ENCODE peak calls at places on chromosome 1, in eight cellular contexts. Z is stimulated activated CD8-positive, alpha-beta memory T cell treated with anti-CD3 and anti-CD28 coated beads, Interleukin-15, amount 100 ng/mL, for 24 hours; V is RWPE1; M is dorsolateral prefrontal cortex; A is aorta; H is amniotic stem cell; S is GM04504; E is RPMI8226. D is an unnamed sample.
A peak's percentile ranks its signal among the peaks of the same experiment; 100 is the strongest.

GRCh38 chr1:208101661-208102431 is 142.3 kb downstream of the PLXNA2 start:
- DNase-seq in Z (no peak), V (no peak), M (no peak), A (no peak), H (no peak), S (no peak), E (no peak), D (no peak)

GRCh38 chr1:67137307-67137753 is 2.6 kb upstream of the C1orf141 start:
- DNase-seq in Z (no peak), V (no peak), M (no peak), A (no peak), H (no peak), S (no peak), E (no peak), D (no peak)

GRCh38 chr1:202806845-202807366 is 1.3 kb downstream of the KDM5B start:
- DNase-seq in Z (no peak), V (peak; percentile 52), M (no peak), A (peak; percentile 52), H (no peak), S (no peak), E (no peak), D (no peak)

GRCh38 chr1:94754570-94754969 is 65.6 kb upstream of the SLC44A3 start:
- DNase-seq in Z (no peak), V (no peak), M (no peak), A (no peak), H (no peak), S (no peak), E (no peak), D (no peak)

GRCh38 chr1:65170511-65171142 is 22.6 kb downstream of the AK4 start:
- DNase-seq in Z (no peak), V (no peak), M (no peak), A (peak; percentile 62), H (no peak), S (no peak), E (no peak), D (no peak)

GRCh38 chr1:151905070-151905442 is 4.3 kb downstream of the THEM4 start:
- DNase-seq in Z (no peak), V (no peak), M (no peak), A (no peak), H (no peak), S (no peak), E (no peak), D (no peak)

GRCh38 chr1:154465621-154466020 is 36.4 kb upstream of the TDRD10 start:
- DNase-seq in Z (no peak), V (no peak), M (no peak), A (no peak), H (no peak), S (no peak), E (peak; percentile 33), D (no peak)

GRCh38 chr1:226349081-226349480 is 40.1 kb upstream of the LIN9 start:
- DNase-seq in Z (no peak), V (no peak), M (no peak), A (no peak), H (no peak), S (no peak), E (no peak), D (no peak)

GRCh38 chr1:228214921-228215662 is 7.2 kb downstream of the OBSCN start:
- DNase-seq in Z (no peak), V (no peak), M (no peak), A (no peak), H (no peak), S (no peak), E (no peak), D (no peak)

GRCh38 chr1:226678701-226679100 is 60.4 kb downstream of the ITPKB start:
- DNase-seq in Z (no peak), V (no peak), M (no peak), A (no peak), H (no peak), S (no peak), E (no peak), D (no peak)

GRCh38 chr1:153790996-153791855 is 16.0 kb downstream of the SLC27A3 start:
- DNase-seq in Z (no peak), V (no peak), M (no peak), A (peak; percentile 82), H (peak; percentile 76), S (peak; percentile 77), E (peak; percentile 89), D (no peak)

GRCh38 chr1:65418522-65419185 is 1.8 kb upstream of the LEPR start:
- DNase-seq in Z (no peak), V (no peak), M (no peak), A (no peak), H (no peak), S (no peak), E (no peak), D (no peak)

GRCh38 chr1:168709407-168709891 is 19.6 kb downstream of the DPT start:
- DNase-seq in Z (no peak), V (peak; percentile 50), M (no peak), A (peak; percentile 40), H (no peak), S (peak; percentile 96), E (no peak), D (peak; percentile 67)

GRCh38 chr1:236156512-236157208 is 14.3 kb downstream of the GPR137B start:
- DNase-seq in Z (no peak), V (no peak), M (no peak), A (peak; percentile 85), H (no peak), S (no peak), E (peak; percentile 60), D (no peak)

GRCh38 chr1:102970496-102971078 is 137.7 kb downstream of the COL11A1 start:
- DNase-seq in Z (no peak), V (peak; percentile 41), M (no peak), A (no peak), H (peak; percentile 59), S (peak; percentile 29), E (peak; percentile 59), D (peak; percentile 9)

GRCh38 chr1:192879416-192879815 is 70.6 kb downstream of the RGS2 start:
- DNase-seq in Z (no peak), V (no peak), M (no peak), A (no peak), H (no peak), S (no peak), E (no peak), D (no peak)

GRCh38 chr1:47002211-47002610 is 21.3 kb upstream of the CYP4X1 start:
- DNase-seq in Z (no peak), V (peak; percentile 13), M (no peak), A (no peak), H (no peak), S (no peak), E (no peak), D (peak; percentile 12)

GRCh38 chr1:201751872-201752271 is 77.1 kb upstream of the IPO9 start:
- DNase-seq in Z (no peak), V (no peak), M (no peak), A (no peak), H (no peak), S (no peak), E (peak; percentile 36), D (no peak)

GRCh38 chr1:204151562-204152309 is at the start of gene ETNK2:
- DNase-seq in Z (peak; percentile 28), V (peak; percentile 90), M (no peak), A (peak; percentile 78), H (no peak), S (no peak), E (peak; percentile 19), D (peak; percentile 60)

D was measured in COLO829.